ENCODE peak calls at places on chromosomes 1 and 21, in six cellular contexts. Z is heart left ventricle, W is aorta, N is IMR-90, T is Caco-2, G is HL-60. X is an unnamed sample.

GRCh38 chr21:37799193-37800121 is 116.8 kb downstream of the KCNJ6 start:
- DNase-seq in W (no peak), N (peak; percentile 16), G (no peak), T (no peak), Z (no peak), X (no peak)

GRCh38 chr1:111992396-111992985 is 3.0 kb upstream of the KCND3 start:
- DNase-seq in G (no peak), W (no peak), T (no peak), N (no peak), Z (peak; percentile 53), X (peak; percentile 36)

GRCh38 chr1:37634554-37635308 is at the start of gene RSPO1:
- DNase-seq in T (no peak), N (no peak), W (no peak), G (no peak), Z (no peak), X (peak; percentile 64)

GRCh38 chr1:195415584-195415983 is 1192.7 kb downstream of the KCNT2 start:
- DNase-seq in G (no peak), T (no peak), N (peak; percentile 52), Z (no peak), W (no peak), X (peak; percentile 57)

GRCh38 chr1:55378582-55378981 is 163.4 kb upstream of the USP24 start:
- DNase-seq in Z (no peak), W (peak; percentile 68), T (no peak), N (peak; percentile 64), G (peak; percentile 6), X (peak; percentile 45)

GRCh38 chr21:42661688-42662429 is 8.4 kb downstream of the PDE9A start:
- DNase-seq in Z (no peak), W (no peak), T (no peak), N (no peak), G (no peak), X (no peak)

GRCh38 chr1:248841702-248842395 is 3.8 kb downstream of the ZNF672 start:
- DNase-seq in T (no peak), N (peak; percentile 65), Z (peak; percentile 50), W (peak; percentile 67), G (peak; percentile 63), X (peak; percentile 78)

GRCh38 chr1:239184581-239185244 is 201.7 kb upstream of the CHRM3 start:
- DNase-seq in W (no peak), G (no peak), N (no peak), Z (no peak), T (no peak), X (no peak)

GRCh38 chr21:39461419-39461818 is 9.6 kb downstream of the SH3BGR start:
- DNase-seq in N (no peak), W (no peak), G (no peak), T (no peak), Z (no peak), X (no peak)

GRCh38 chr1:204826970-204827369 is 43.7 kb upstream of the NFASC start:
- DNase-seq in G (no peak), N (no peak), W (no peak), T (no peak), Z (no peak), X (peak; percentile 56)

GRCh38 chr1:34655206-34655909 is 99.5 kb upstream of the GJB5 start:
- DNase-seq in N (no peak), W (no peak), Z (no peak), G (no peak), T (no peak), X (no peak)

GRCh38 chr1:34645919-34646318 is 108.9 kb upstream of the GJB5 start:
- DNase-seq in N (no peak), W (no peak), G (no peak), T (no peak), Z (no peak), X (no peak)

GRCh38 chr1:34653110-34653509 is 101.7 kb upstream of the GJB5 start:
- DNase-seq in Z (no peak), N (no peak), W (no peak), T (no peak), G (no peak), X (no peak)

GRCh38 chr1:34650090-34650489 is 104.8 kb upstream of the GJB5 start:
- DNase-seq in T (no peak), G (no peak), W (no peak), Z (no peak), N (no peak), X (no peak)

GRCh38 chr1:34650800-34651199 is 104.0 kb upstream of the GJB5 start:
- DNase-seq in Z (no peak), G (no peak), W (no peak), T (no peak), N (no peak), X (no peak)
- H3K27me3 ChIP-seq in Z (peaks cover 4% of the 10 kb centered on the region), G (no peaks in the 10 kb centered on the region), W (no peaks in the 10 kb centered on the region), T (no peaks in the 10 kb centered on the region), N (no peaks in the 10 kb centered on the region), X (peaks cover 45% of the 10 kb centered on the region)

GRCh38 chr1:110610741-110611286 is 4.7 kb upstream of the KCNA2 start:
- DNase-seq in Z (no peak), N (no peak), W (no peak), G (no peak), T (no peak), X (no peak)

GRCh38 chr1:110608247-110608646 is 2.1 kb upstream of the KCNA2 start:
- DNase-seq in G (no peak), Z (no peak), W (no peak), N (no peak), T (no peak), X (no peak)

GRCh38 chr1:110610084-110610483 is 3.9 kb upstream of the KCNA2 start:
- DNase-seq in G (no peak), Z (no peak), T (no peak), W (no peak), N (no peak), X (no peak)

GRCh38 chr1:110615548-110616130 is 9.5 kb upstream of the KCNA2 start:
- DNase-seq in W (peak; percentile 68), T (peak; percentile 57), G (peak; percentile 76), Z (peak; percentile 66), N (peak; percentile 51), X (peak; percentile 70)

DNA sequence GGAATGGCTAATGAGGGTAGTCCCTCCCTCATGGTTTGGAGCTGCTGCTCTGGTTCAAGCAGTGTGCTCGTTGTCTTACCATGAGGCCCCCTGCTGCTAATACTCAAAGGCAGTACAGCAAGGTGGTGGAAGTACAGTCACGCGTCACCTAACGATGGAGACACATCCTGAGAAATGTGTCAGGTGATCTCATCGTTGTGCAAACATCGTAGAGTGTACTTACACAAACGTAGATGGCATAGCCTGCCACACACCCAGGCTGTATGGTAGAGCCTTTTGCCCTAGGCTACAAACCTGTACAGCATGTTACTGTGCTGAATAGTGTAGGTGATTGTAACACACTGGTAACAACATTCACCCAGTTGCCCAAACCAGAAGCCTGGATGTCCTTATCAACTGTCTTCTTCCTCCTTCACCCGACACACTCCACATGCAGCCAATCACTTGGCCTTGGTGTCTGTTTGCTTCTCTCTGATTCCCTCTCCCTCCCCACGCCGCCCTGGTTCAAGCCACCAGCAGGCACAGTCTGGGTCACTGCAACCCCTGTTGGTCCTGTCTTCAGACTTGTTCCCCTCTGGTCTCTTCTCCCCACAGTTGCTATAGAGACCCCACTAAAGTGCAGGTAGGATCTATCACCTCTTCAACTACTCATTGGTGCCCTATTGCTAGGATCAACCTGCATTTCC is 6.0 kb upstream of the KCNA2 start:
- DNase-seq in N (no peak), T (no peak), G (no peak), W (no peak), Z (no peak), X (no peak)
- H3K27me3 ChIP-seq in N (peaks cover 50% of the 10 kb centered on the region), T (no peaks in the 10 kb centered on the region), G (peaks cover 24% of the 10 kb centered on the region), W (no peaks in the 10 kb centered on the region), Z (no peaks in the 10 kb centered on the region), X (peaks cover 47% of the 10 kb centered on the region)

GRCh38 chr1:203629509-203630082 is 3.0 kb downstream of the ATP2B4 start:
- DNase-seq in N (peak; percentile 52), T (peak; percentile 64), Z (peak; percentile 81), W (peak; percentile 80), G (no peak), X (peak; percentile 81)

GRCh38 chr1:203628997-203629508 is 2.4 kb downstream of the ATP2B4 start:
- DNase-seq in W (no peak), N (no peak), T (no peak), Z (no peak), G (peak; percentile 60), X (peak; percentile 51)

GRCh38 chr1:203628185-203628996 is 1.8 kb downstream of the ATP2B4 start:
- DNase-seq in W (peak; percentile 74), Z (peak; percentile 60), T (no peak), G (no peak), N (peak; percentile 56), X (peak; percentile 82)

GRCh38 chr1:203626910-203627246 is 246 bp downstream of the ATP2B4 start:
- DNase-seq in G (no peak), W (no peak), T (peak; percentile 56), Z (no peak), N (no peak), X (no peak)

DNA sequence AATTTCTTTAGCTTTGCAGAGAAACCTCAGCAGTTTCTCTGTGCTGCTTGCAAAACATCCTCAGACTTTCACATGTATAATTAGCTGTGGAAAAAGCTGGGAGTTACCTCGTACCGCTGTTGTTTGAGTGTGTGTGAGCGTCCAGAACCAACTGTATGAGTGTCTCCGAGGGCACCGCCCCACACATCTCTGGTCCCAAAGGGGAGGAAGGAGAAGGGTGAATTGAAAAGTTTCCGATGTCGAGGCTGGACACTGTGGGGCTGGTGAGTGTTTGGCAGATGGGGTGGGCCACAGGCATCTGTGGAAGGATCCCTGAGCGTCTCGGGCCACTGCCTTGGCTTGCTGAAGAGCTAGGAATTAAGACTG is 1.2 kb downstream of the ATP2B4 start:
- DNase-seq in Z (peak; percentile 46), G (peak; percentile 55), T (no peak), N (no peak), W (peak; percentile 67), X (peak; percentile 88)
- H3K27me3 ChIP-seq in Z (no peaks in the 10 kb centered on the region), G (no peaks in the 10 kb centered on the region), T (no peaks in the 10 kb centered on the region), N (no peaks in the 10 kb centered on the region), W (no peaks in the 10 kb centered on the region), X (no peaks in the 10 kb centered on the region)

GRCh38 chr1:208302702-208303101 is 58.5 kb upstream of the PLXNA2 start:
- DNase-seq in Z (no peak), T (no peak), W (no peak), N (no peak), G (no peak), X (no peak)

GRCh38 chr1:208303743-208304142 is 59.6 kb upstream of the PLXNA2 start:
- DNase-seq in W (no peak), Z (no peak), G (no peak), T (no peak), N (no peak), X (no peak)

GRCh38 chr1:208304193-208304712 is 60.1 kb upstream of the PLXNA2 start:
- DNase-seq in Z (no peak), T (no peak), N (no peak), G (no peak), W (no peak), X (no peak)

GRCh38 chr1:208298593-208299233 is 54.5 kb upstream of the PLXNA2 start:
- DNase-seq in N (no peak), G (no peak), W (no peak), Z (no peak), T (no peak), X (no peak)

DNA sequence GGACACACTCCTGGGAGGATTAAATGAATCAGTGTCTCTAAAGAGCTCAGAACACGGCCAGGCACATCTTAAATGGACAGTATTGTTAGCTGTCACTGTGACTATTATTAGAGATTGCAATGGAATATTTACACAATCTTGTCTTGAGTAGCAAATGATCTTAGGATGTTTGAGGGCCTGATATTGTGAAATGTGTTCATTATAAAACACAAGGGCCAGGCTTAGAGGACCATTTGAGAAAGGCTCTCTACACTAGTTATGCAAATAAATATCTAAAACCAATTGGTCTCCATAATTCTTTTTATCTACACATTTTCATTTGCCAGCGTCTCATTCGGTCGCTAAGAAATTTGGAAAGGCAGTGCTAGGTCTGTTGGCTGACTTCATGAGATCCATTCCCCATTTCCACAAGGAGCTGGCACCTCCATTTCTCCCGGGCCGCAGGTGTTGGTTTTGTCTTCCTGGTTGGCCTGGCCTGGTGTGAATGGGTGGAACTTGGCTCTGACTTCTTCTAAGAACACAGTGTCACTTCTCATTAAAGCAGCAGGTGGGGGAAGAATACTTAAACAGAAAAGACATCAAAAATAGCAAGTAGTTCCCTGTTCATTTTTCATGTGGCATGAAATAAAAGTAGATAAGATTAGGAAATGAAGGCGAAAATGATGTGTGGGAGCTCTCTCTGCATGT is 56.0 kb upstream of the PLXNA2 start:
- DNase-seq in W (no peak), T (no peak), G (no peak), N (no peak), Z (no peak), X (no peak)
- H3K27me3 ChIP-seq in W (no peaks in the 10 kb centered on the region), T (no peaks in the 10 kb centered on the region), G (peaks cover 3% of the 10 kb centered on the region), N (no peaks in the 10 kb centered on the region), Z (no peaks in the 10 kb centered on the region), X (no peaks in the 10 kb centered on the region)

X was measured in GM23248.